ENCODE peak calls at places on chromosomes 12 and 14, in eight cellular contexts. R is T-helper 2 cell; W is activated T-cell treated with anti-CD3 and anti-CD28 coated beads for 1 hour; I is stimulated activated CD4-positive, alpha-beta T cell treated with anti-CD3 and anti-CD28 coated beads, Interleukin-4, amount 100 ng/mL, for 24 hours; O is fibroblast of the conjunctiva; J is NCI-H510A treated with DMSO at 0.1 percent for 48 hours; P is sigmoid colon; H is ovary. B is an unnamed sample.

GRCh38 chr12:51009038-51009437 is 17.1 kb downstream of the SLC11A2 start:
- DNase-seq in O (no peak), J (no peak), I (peak), P (peak), W (peak), R (peak), H (no peak), B (peak)

GRCh38 chr12:45619736-45620135 is 109.8 kb upstream of the ARID2 start:
- DNase-seq in I (no peak), P (no peak), R (no peak), W (no peak), H (no peak), O (no peak), J (no peak), B (no peak)

GRCh38 chr12:51895378-51896135 is 7.7 kb downstream of the ANKRD33 start:
- DNase-seq in W (no peak), H (no peak), R (no peak), I (no peak), O (no peak), J (no peak), P (peak), B (no peak)

GRCh38 chr12:47097276-47097896 is 17.6 kb upstream of the AMIGO2 start:
- DNase-seq in R (no peak), O (no peak), H (no peak), W (no peak), I (no peak), J (no peak), P (no peak), B (no peak)

GRCh38 chr14:105864651-105865265 is 338.4 kb downstream of the TMEM121 start:
- DNase-seq in O (no peak), J (no peak), P (peak), W (no peak), I (no peak), H (peak), R (no peak), B (peak)

GRCh38 chr12:132562489-132563045 is 47.8 kb downstream of the LRCOL1 start:
- DNase-seq in W (no peak), P (no peak), R (no peak), H (no peak), O (no peak), J (no peak), I (no peak), B (no peak)

GRCh38 chr12:30977537-30978349 is 51.2 kb downstream of the TSPAN11 start:
- DNase-seq in W (no peak), I (no peak), H (no peak), J (no peak), R (no peak), P (no peak), O (no peak), B (no peak)

GRCh38 chr12:46982629-46983392 is 96.6 kb upstream of the PCED1B start:
- DNase-seq in R (no peak), I (no peak), J (no peak), W (no peak), O (no peak), P (no peak), H (no peak), B (no peak)

GRCh38 chr14:71061458-71061857 is 154.2 kb downstream of the PCNX1 start:
- DNase-seq in J (no peak), W (no peak), H (no peak), R (no peak), P (no peak), O (no peak), I (no peak), B (no peak)

GRCh38 chr12:108843187-108843586 is 14.2 kb downstream of the SSH1 start:
- DNase-seq in O (no peak), P (no peak), I (no peak), H (no peak), R (no peak), J (no peak), W (no peak), B (no peak)

GRCh38 chr12:121061831-121062230 is 22.8 kb upstream of the OASL start:
- DNase-seq in O (peak), H (no peak), J (no peak), P (no peak), R (no peak), W (no peak), I (no peak), B (no peak)

GRCh38 chr12:53766881-53767280 is 15.1 kb upstream of the CISTR start:
- DNase-seq in I (no peak), W (no peak), R (no peak), H (no peak), O (no peak), P (no peak), J (no peak), B (no peak)

GRCh38 chr14:96297999-96298398 is 42.0 kb downstream of the BDKRB1 start:
- DNase-seq in W (no peak), H (no peak), J (no peak), R (no peak), O (no peak), I (no peak), P (no peak), B (no peak)

GRCh38 chr12:5796171-5797091 is 148.6 kb downstream of the ANO2 start:
- DNase-seq in H (peak), W (no peak), J (no peak), I (no peak), P (no peak), R (peak), O (no peak), B (no peak)

GRCh38 chr12:99647453-99647852 is at the start of gene GARIN6:
- DNase-seq in J (no peak), O (no peak), R (no peak), I (no peak), P (no peak), H (no peak), W (no peak), B (no peak)

GRCh38 chr14:61140872-61141271 is 140.3 kb downstream of the TMEM30B start:
- DNase-seq in H (no peak), I (no peak), R (no peak), O (peak), W (no peak), J (peak), P (no peak), B (no peak)

GRCh38 chr12:78308701-78309100 is 478.0 kb downstream of the NAV3 start:
- DNase-seq in W (no peak), H (no peak), O (no peak), R (no peak), J (no peak), P (no peak), I (no peak), B (no peak)

GRCh38 chr14:22177870-22178269 is 411.2 kb downstream of the DAD1 start:
- DNase-seq in I (no peak), H (no peak), P (no peak), O (no peak), R (peak), W (no peak), J (no peak), B (no peak)

GRCh38 chr12:53334822-53335221 is 1.3 kb downstream of the SP7 start:
- DNase-seq in W (no peak), J (no peak), R (no peak), I (no peak), H (no peak), P (no peak), O (no peak), B (no peak)

B was measured in right lobe of liver.